ENCODE peak calls at places on chromosomes 12 and 14, in four cellular contexts. B is CD8-positive, alpha-beta T cell; H is activated T-cell treated with anti-CD3 and anti-CD28 coated beads for 1 hour; L is CD4-positive, alpha-beta T cell. P is an unnamed sample.

GRCh38 chr12:31594681-31595080 is 3.7 kb upstream of the DENND5B start:
- DNase-seq in B (no peak), L (no peak), H (no peak), P (no peak)

GRCh38 chr14:55071870-55072640 is 20.6 kb downstream of the MAPK1IP1L start:
- DNase-seq in L (no peak), B (no peak), H (no peak), P (no peak)

GRCh38 chr12:52347016-52347415 is 20.3 kb downstream of the KRT85 start:
- DNase-seq in L (no peak), H (no peak), B (no peak), P (no peak)

GRCh38 chr12:15227004-15227679 is 5.9 kb upstream of the RERG start:
- DNase-seq in B (peak), L (no peak), H (no peak), P (no peak)

GRCh38 chr12:107344035-107344808 is 250.9 kb upstream of the CRY1 start:
- DNase-seq in L (no peak), H (no peak), B (no peak), P (no peak)

GRCh38 chr12:92034858-92035401 is 110.7 kb downstream of the BTG1 start:
- DNase-seq in B (peak), L (peak), H (peak), P (no peak)

GRCh38 chr14:92797935-92798653 is 4.0 kb downstream of the GOLGA5 start:
- DNase-seq in L (no peak), H (no peak), B (no peak), P (no peak)

GRCh38 chr12:13173012-13173441 is 23.5 kb upstream of the EMP1 start:
- DNase-seq in H (no peak), L (no peak), B (no peak), P (no peak)

GRCh38 chr12:22101749-22102243 is 55.8 kb downstream of the CMAS start:
- DNase-seq in L (no peak), H (no peak), B (no peak), P (no peak)

GRCh38 chr12:92139634-92140555 is 5.8 kb downstream of the BTG1 start:
- DNase-seq in H (no peak), L (no peak), B (no peak), P (no peak)

GRCh38 chr14:68791078-68791983 is 1.5 kb downstream of the ZFP36L1 start:
- DNase-seq in B (peak), H (no peak), L (no peak), P (no peak)

GRCh38 chr14:71720978-71721624 is 211.1 kb upstream of the RGS6 start:
- DNase-seq in H (no peak), B (no peak), L (no peak), P (no peak)

GRCh38 chr12:66036317-66036716 is 94.2 kb downstream of the LLPH start:
- DNase-seq in B (no peak), H (no peak), L (no peak), P (no peak)

GRCh38 chr14:61222388-61222787 is 58.8 kb downstream of the TMEM30B start:
- DNase-seq in L (no peak), B (no peak), H (no peak), P (no peak)

GRCh38 chr12:23098110-23099049 is 473.4 kb downstream of the ETNK1 start:
- DNase-seq in L (no peak), H (no peak), B (no peak), P (no peak)

GRCh38 chr12:120457133-120457532 is 10.9 kb downstream of the GATC start:
- DNase-seq in B (no peak), L (no peak), H (no peak), P (no peak)

GRCh38 chr12:51954465-51955361 is 3.2 kb downstream of the ACVR1B start:
- DNase-seq in L (no peak), B (no peak), H (no peak), P (no peak)

GRCh38 chr12:117820216-117820907 is 148.4 kb downstream of the KSR2 start:
- DNase-seq in B (no peak), H (no peak), L (no peak), P (no peak)

GRCh38 chr12:3173912-3174311 is 96.7 kb downstream of the TSPAN9 start:
- DNase-seq in B (no peak), H (no peak), L (no peak), P (no peak)

GRCh38 chr12:6178981-6179761 is 21.0 kb upstream of the CD9 start:
- DNase-seq in L (no peak), B (no peak), H (no peak), P (no peak)

GRCh38 chr12:49901026-49901425 is 2.7 kb downstream of the FAIM2 start:
- DNase-seq in B (no peak), L (no peak), H (no peak), P (no peak)

GRCh38 chr12:124750149-124750656 is 113.5 kb downstream of the SCARB1 start:
- DNase-seq in B (no peak), H (no peak), L (no peak), P (no peak)

GRCh38 chr14:104434214-104435076 is 145.1 kb upstream of the C14orf180 start:
- DNase-seq in H (no peak), L (no peak), B (no peak), P (peak)

GRCh38 chr12:105083551-105084105 is 630 bp downstream of the ALDH1L2 start:
- DNase-seq in H (no peak), L (no peak), B (no peak), P (no peak)

GRCh38 chr14:24310666-24311604 is at the start of gene LTB4R:
- DNase-seq in L (peak), H (peak), B (peak), P (peak)

GRCh38 chr14:104546021-104546491 is 33.5 kb upstream of the C14orf180 start:
- DNase-seq in L (no peak), B (no peak), H (no peak), P (no peak)

GRCh38 chr14:44505588-44505987 is 1.5 kb downstream of the FSCB start:
- DNase-seq in H (no peak), L (no peak), B (no peak), P (no peak)

GRCh38 chr12:120851444-120851843 is 52.7 kb downstream of the SPPL3 start:
- DNase-seq in L (no peak), H (no peak), B (no peak), P (no peak)

P was measured in GM12892.